ENCODE peak calls at places on chromosome 13, in nine cellular contexts. One of them, this sample, is unnamed.

GRCh38 chr13:24165746-24166145 is 5.2 kb downstream of the SPATA13 start:
- DNase-seq in aorta: no peak
- DNase-seq in uterus: no peak
- DNase-seq in CD8-positive, alpha-beta T cell: no peak
- DNase-seq in H9: no peak
- DNase-seq in K562: no peak
- DNase-seq in CD4-positive, alpha-beta T cell: no peak
- DNase-seq in left lung: no peak
- DNase-seq in heart right ventricle: no peak
- DNase-seq in this sample: no peak

GRCh38 chr13:109666656-109667448 is 119.5 kb downstream of the IRS2 start:
- DNase-seq in left lung: no peak
- DNase-seq in heart right ventricle: no peak
- DNase-seq in CD4-positive, alpha-beta T cell: no peak
- DNase-seq in CD8-positive, alpha-beta T cell: no peak
- DNase-seq in aorta: no peak
- DNase-seq in H9: no peak
- DNase-seq in uterus: no peak
- DNase-seq in K562: no peak
- DNase-seq in this sample: no peak

GRCh38 chr13:60134376-60134775 is 29.4 kb downstream of the DIAPH3 start:
- DNase-seq in uterus: no peak
- DNase-seq in aorta: no peak
- DNase-seq in CD8-positive, alpha-beta T cell: no peak
- DNase-seq in CD4-positive, alpha-beta T cell: no peak
- DNase-seq in heart right ventricle: no peak
- DNase-seq in K562: no peak
- DNase-seq in H9: peak
- DNase-seq in left lung: no peak
- DNase-seq in this sample: no peak

GRCh38 chr13:110268061-110268460 is 38.9 kb downstream of the COL4A1 start:
- DNase-seq in CD8-positive, alpha-beta T cell: no peak
- DNase-seq in uterus: peak
- DNase-seq in CD4-positive, alpha-beta T cell: no peak
- DNase-seq in H9: no peak
- DNase-seq in heart right ventricle: no peak
- DNase-seq in aorta: no peak
- DNase-seq in left lung: no peak
- DNase-seq in K562: no peak
- DNase-seq in this sample: no peak

GRCh38 chr13:83211301-83211700 is 671.0 kb downstream of the SLITRK1 start:
- DNase-seq in aorta: no peak
- DNase-seq in CD4-positive, alpha-beta T cell: no peak
- DNase-seq in K562: no peak
- DNase-seq in left lung: no peak
- DNase-seq in heart right ventricle: no peak
- DNase-seq in H9: no peak
- DNase-seq in uterus: no peak
- DNase-seq in CD8-positive, alpha-beta T cell: no peak
- DNase-seq in this sample: no peak

GRCh38 chr13:51942189-51942588 is 69.1 kb downstream of the ATP7B start:
- DNase-seq in K562: no peak
- DNase-seq in CD8-positive, alpha-beta T cell: no peak
- DNase-seq in left lung: no peak
- DNase-seq in heart right ventricle: no peak
- DNase-seq in CD4-positive, alpha-beta T cell: peak
- DNase-seq in aorta: no peak
- DNase-seq in uterus: no peak
- DNase-seq in H9: no peak
- DNase-seq in this sample: no peak

GRCh38 chr13:27476943-27477681 is 26.7 kb upstream of the MTIF3 start:
- DNase-seq in K562: no peak
- DNase-seq in uterus: no peak
- DNase-seq in aorta: no peak
- DNase-seq in left lung: no peak
- DNase-seq in H9: no peak
- DNase-seq in CD8-positive, alpha-beta T cell: no peak
- DNase-seq in CD4-positive, alpha-beta T cell: peak
- DNase-seq in heart right ventricle: no peak
- DNase-seq in this sample: peak

GRCh38 chr13:24217601-24218281 is 57.2 kb downstream of the SPATA13 start:
- DNase-seq in CD4-positive, alpha-beta T cell: no peak
- DNase-seq in aorta: no peak
- DNase-seq in heart right ventricle: no peak
- DNase-seq in H9: peak
- DNase-seq in K562: no peak
- DNase-seq in left lung: peak
- DNase-seq in CD8-positive, alpha-beta T cell: no peak
- DNase-seq in uterus: no peak
- DNase-seq in this sample: no peak

GRCh38 chr13:51638497-51638871 is 54.2 kb downstream of the WDFY2 start:
- DNase-seq in H9: no peak
- DNase-seq in uterus: no peak
- DNase-seq in CD8-positive, alpha-beta T cell: no peak
- DNase-seq in left lung: no peak
- DNase-seq in heart right ventricle: no peak
- DNase-seq in K562: no peak
- DNase-seq in aorta: no peak
- DNase-seq in CD4-positive, alpha-beta T cell: no peak
- DNase-seq in this sample: no peak

GRCh38 chr13:76339649-76340048 is 546.6 kb downstream of the KCTD12 start:
- DNase-seq in uterus: no peak
- DNase-seq in left lung: no peak
- DNase-seq in heart right ventricle: no peak
- DNase-seq in H9: no peak
- DNase-seq in CD8-positive, alpha-beta T cell: no peak
- DNase-seq in CD4-positive, alpha-beta T cell: no peak
- DNase-seq in aorta: no peak
- DNase-seq in K562: no peak
- DNase-seq in this sample: no peak

GRCh38 chr13:76331948-76332712 is 554.1 kb downstream of the KCTD12 start:
- DNase-seq in CD8-positive, alpha-beta T cell: no peak
- DNase-seq in CD4-positive, alpha-beta T cell: no peak
- DNase-seq in aorta: no peak
- DNase-seq in heart right ventricle: no peak
- DNase-seq in uterus: no peak
- DNase-seq in K562: no peak
- DNase-seq in left lung: no peak
- DNase-seq in H9: no peak
- DNase-seq in this sample: no peak

GRCh38 chr13:76336889-76337844 is 549.0 kb downstream of the KCTD12 start:
- DNase-seq in K562: no peak
- DNase-seq in uterus: no peak
- DNase-seq in left lung: no peak
- DNase-seq in heart right ventricle: peak
- DNase-seq in H9: no peak
- DNase-seq in aorta: no peak
- DNase-seq in CD4-positive, alpha-beta T cell: no peak
- DNase-seq in CD8-positive, alpha-beta T cell: no peak
- DNase-seq in this sample: no peak

GRCh38 chr13:76335463-76335862 is 550.7 kb downstream of the KCTD12 start:
- DNase-seq in left lung: no peak
- DNase-seq in H9: no peak
- DNase-seq in aorta: no peak
- DNase-seq in CD8-positive, alpha-beta T cell: no peak
- DNase-seq in uterus: no peak
- DNase-seq in CD4-positive, alpha-beta T cell: no peak
- DNase-seq in K562: no peak
- DNase-seq in heart right ventricle: no peak
- DNase-seq in this sample: no peak

GRCh38 chr13:76338003-76338402 is 548.2 kb downstream of the KCTD12 start:
- DNase-seq in K562: no peak
- DNase-seq in uterus: no peak
- DNase-seq in H9: no peak
- DNase-seq in left lung: no peak
- DNase-seq in aorta: no peak
- DNase-seq in heart right ventricle: no peak
- DNase-seq in CD8-positive, alpha-beta T cell: no peak
- DNase-seq in CD4-positive, alpha-beta T cell: no peak
- DNase-seq in this sample: no peak
- H3K27ac ChIP-seq in K562: no peak
- H3K27ac ChIP-seq in uterus: no peak
- H3K27ac ChIP-seq in H9: no peak
- H3K27ac ChIP-seq in left lung: no peak
- H3K27ac ChIP-seq in aorta: no peak
- H3K27ac ChIP-seq in heart right ventricle: peak
- H3K27ac ChIP-seq in CD8-positive, alpha-beta T cell: no peak
- H3K27ac ChIP-seq in CD4-positive, alpha-beta T cell: no peak
- H3K27ac ChIP-seq in this sample: no peak

GRCh38 chr13:97221046-97221445 is 1.1 kb upstream of the MBNL2 start:
- DNase-seq in CD8-positive, alpha-beta T cell: no peak
- DNase-seq in K562: no peak
- DNase-seq in H9: no peak
- DNase-seq in CD4-positive, alpha-beta T cell: no peak
- DNase-seq in left lung: no peak
- DNase-seq in uterus: no peak
- DNase-seq in heart right ventricle: no peak
- DNase-seq in aorta: no peak
- DNase-seq in this sample: no peak
- H3K27ac ChIP-seq in CD8-positive, alpha-beta T cell: no peak
- H3K27ac ChIP-seq in K562: no peak
- H3K27ac ChIP-seq in H9: no peak
- H3K27ac ChIP-seq in CD4-positive, alpha-beta T cell: no peak
- H3K27ac ChIP-seq in left lung: no peak
- H3K27ac ChIP-seq in uterus: peak
- H3K27ac ChIP-seq in heart right ventricle: no peak
- H3K27ac ChIP-seq in aorta: no peak
- H3K27ac ChIP-seq in this sample: no peak

DNA sequence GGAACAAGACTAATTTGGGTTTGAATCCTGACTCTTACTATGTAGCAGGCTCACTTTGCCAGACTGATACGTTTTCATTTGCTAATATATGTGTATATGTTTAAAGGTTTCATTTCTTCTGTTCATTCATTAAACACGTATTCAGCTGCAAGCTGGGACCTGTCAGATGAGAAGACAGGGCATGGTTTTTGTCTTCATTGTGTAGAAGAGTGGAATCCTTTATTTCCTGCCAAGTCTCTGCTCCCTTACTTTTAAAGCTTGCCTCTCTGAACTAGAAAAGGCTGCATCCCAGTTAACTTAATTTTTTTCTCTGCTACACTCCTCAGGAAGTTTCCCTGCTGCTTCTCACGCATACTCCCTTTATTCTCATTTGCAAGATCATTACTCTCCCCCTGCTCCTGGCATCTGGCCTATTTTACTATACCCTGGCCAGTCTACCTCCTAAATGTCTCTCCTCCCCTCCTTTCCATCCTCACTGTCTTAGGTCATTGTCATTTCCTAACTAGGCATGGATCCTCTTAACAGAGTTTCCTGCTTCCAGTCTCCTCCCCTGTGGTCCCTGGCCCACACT is 141.0 kb upstream of the TMTC4 start:
- DNase-seq in heart right ventricle: no peak
- DNase-seq in uterus: no peak
- DNase-seq in K562: no peak
- DNase-seq in H9: peak
- DNase-seq in CD4-positive, alpha-beta T cell: no peak
- DNase-seq in CD8-positive, alpha-beta T cell: no peak
- DNase-seq in aorta: no peak
- DNase-seq in left lung: no peak
- DNase-seq in this sample: no peak
- H3K27ac ChIP-seq in heart right ventricle: no peak
- H3K27ac ChIP-seq in uterus: no peak
- H3K27ac ChIP-seq in K562: no peak
- H3K27ac ChIP-seq in H9: no peak
- H3K27ac ChIP-seq in CD4-positive, alpha-beta T cell: no peak
- H3K27ac ChIP-seq in CD8-positive, alpha-beta T cell: no peak
- H3K27ac ChIP-seq in aorta: no peak
- H3K27ac ChIP-seq in left lung: no peak
- H3K27ac ChIP-seq in this sample: no peak

GRCh38 chr13:49587311-49587847 is 2.0 kb upstream of the RCBTB1 start:
- DNase-seq in K562: no peak
- DNase-seq in aorta: no peak
- DNase-seq in CD4-positive, alpha-beta T cell: no peak
- DNase-seq in CD8-positive, alpha-beta T cell: no peak
- DNase-seq in left lung: no peak
- DNase-seq in uterus: no peak
- DNase-seq in heart right ventricle: no peak
- DNase-seq in H9: no peak
- DNase-seq in this sample: no peak
- H3K27ac ChIP-seq in K562: no peak
- H3K27ac ChIP-seq in aorta: no peak
- H3K27ac ChIP-seq in CD4-positive, alpha-beta T cell: no peak
- H3K27ac ChIP-seq in CD8-positive, alpha-beta T cell: no peak
- H3K27ac ChIP-seq in left lung: no peak
- H3K27ac ChIP-seq in uterus: no peak
- H3K27ac ChIP-seq in heart right ventricle: no peak
- H3K27ac ChIP-seq in H9: no peak
- H3K27ac ChIP-seq in this sample: no peak

GRCh38 chr13:94607939-94608338 is 6.3 kb downstream of the GPR180 start:
- DNase-seq in CD8-positive, alpha-beta T cell: no peak
- DNase-seq in K562: no peak
- DNase-seq in aorta: no peak
- DNase-seq in CD4-positive, alpha-beta T cell: no peak
- DNase-seq in uterus: no peak
- DNase-seq in H9: no peak
- DNase-seq in left lung: no peak
- DNase-seq in heart right ventricle: no peak
- DNase-seq in this sample: no peak

GRCh38 chr13:94608586-94608985 is 6.9 kb downstream of the GPR180 start:
- DNase-seq in left lung: no peak
- DNase-seq in CD8-positive, alpha-beta T cell: no peak
- DNase-seq in CD4-positive, alpha-beta T cell: no peak
- DNase-seq in uterus: no peak
- DNase-seq in K562: no peak
- DNase-seq in H9: no peak
- DNase-seq in heart right ventricle: no peak
- DNase-seq in aorta: no peak
- DNase-seq in this sample: no peak

GRCh38 chr13:94610475-94610874 is 8.8 kb downstream of the GPR180 start:
- DNase-seq in CD4-positive, alpha-beta T cell: no peak
- DNase-seq in K562: no peak
- DNase-seq in uterus: no peak
- DNase-seq in left lung: no peak
- DNase-seq in heart right ventricle: no peak
- DNase-seq in aorta: no peak
- DNase-seq in CD8-positive, alpha-beta T cell: no peak
- DNase-seq in H9: no peak
- DNase-seq in this sample: no peak

GRCh38 chr13:94609196-94609595 is 7.5 kb downstream of the GPR180 start:
- DNase-seq in H9: no peak
- DNase-seq in aorta: no peak
- DNase-seq in heart right ventricle: no peak
- DNase-seq in CD8-positive, alpha-beta T cell: no peak
- DNase-seq in uterus: no peak
- DNase-seq in CD4-positive, alpha-beta T cell: no peak
- DNase-seq in K562: no peak
- DNase-seq in left lung: no peak
- DNase-seq in this sample: no peak

GRCh38 chr13:94607056-94607455 is 5.4 kb downstream of the GPR180 start:
- DNase-seq in aorta: no peak
- DNase-seq in K562: no peak
- DNase-seq in H9: no peak
- DNase-seq in left lung: no peak
- DNase-seq in CD4-positive, alpha-beta T cell: no peak
- DNase-seq in heart right ventricle: no peak
- DNase-seq in uterus: no peak
- DNase-seq in CD8-positive, alpha-beta T cell: no peak
- DNase-seq in this sample: no peak
- H3K27ac ChIP-seq in aorta: no peak
- H3K27ac ChIP-seq in K562: no peak
- H3K27ac ChIP-seq in H9: no peak
- H3K27ac ChIP-seq in left lung: no peak
- H3K27ac ChIP-seq in CD4-positive, alpha-beta T cell: no peak
- H3K27ac ChIP-seq in heart right ventricle: no peak
- H3K27ac ChIP-seq in uterus: no peak
- H3K27ac ChIP-seq in CD8-positive, alpha-beta T cell: no peak
- H3K27ac ChIP-seq in this sample: no peak

GRCh38 chr13:113929628-113930615 is 44.0 kb downstream of the C13orf46 start:
- DNase-seq in heart right ventricle: no peak
- DNase-seq in CD4-positive, alpha-beta T cell: no peak
- DNase-seq in aorta: peak
- DNase-seq in uterus: no peak
- DNase-seq in left lung: no peak
- DNase-seq in H9: peak
- DNase-seq in CD8-positive, alpha-beta T cell: no peak
- DNase-seq in K562: no peak
- DNase-seq in this sample: peak
- H3K27ac ChIP-seq in heart right ventricle: peak
- H3K27ac ChIP-seq in CD4-positive, alpha-beta T cell: no peak
- H3K27ac ChIP-seq in aorta: peak
- H3K27ac ChIP-seq in uterus: peak
- H3K27ac ChIP-seq in left lung: no peak
- H3K27ac ChIP-seq in H9: no peak
- H3K27ac ChIP-seq in CD8-positive, alpha-beta T cell: no peak
- H3K27ac ChIP-seq in K562: no peak
- H3K27ac ChIP-seq in this sample: peak

This sample was measured in coronary artery.